ENCODE peak calls at places on chromosomes 16 and 17, in nine cellular contexts. Q is H9; R is CD4-positive, alpha-beta T cell; I is kidney; H is cardiac muscle cell; T is Calu3; L is keratinocyte; M is thyroid gland; X is foreskin keratinocyte. Z is an unnamed sample.

GRCh38 chr16:84109598-84110325 is 7.0 kb downstream of the MBTPS1 start:
- DNase-seq in Q (no peak), H (no peak), I (no peak), R (no peak), L (no peak), X (peak), M (no peak), T (no peak), Z (no peak)

GRCh38 chr16:75391254-75391653 is 42.0 kb downstream of the CFDP1 start:
- DNase-seq in T (no peak), X (no peak), H (no peak), L (no peak), R (no peak), I (no peak), M (no peak), Q (no peak), Z (no peak)

GRCh38 chr16:29022196-29022595 is 37.3 kb downstream of the LAT start:
- DNase-seq in R (no peak), X (no peak), I (no peak), Q (no peak), L (no peak), H (no peak), T (no peak), M (no peak), Z (no peak)

GRCh38 chr17:14940946-14941280 is 324.2 kb downstream of the PMP22 start:
- DNase-seq in X (peak), H (no peak), L (peak), M (no peak), R (no peak), I (no peak), Q (no peak), T (no peak), Z (no peak)

GRCh38 chr16:49419016-49419415 is 45.4 kb downstream of the C16orf78 start:
- DNase-seq in T (no peak), M (no peak), X (no peak), L (no peak), Q (no peak), I (no peak), H (no peak), R (no peak), Z (no peak)

GRCh38 chr17:2867441-2868424 is 71.5 kb downstream of the RAP1GAP2 start:
- DNase-seq in M (no peak), X (no peak), R (no peak), T (no peak), H (no peak), L (no peak), I (no peak), Q (peak), Z (peak)

GRCh38 chr17:71496552-71496951 is 624.3 kb upstream of the SOX9 start:
- DNase-seq in X (no peak), T (no peak), M (no peak), R (no peak), I (no peak), L (no peak), Q (no peak), H (no peak), Z (no peak)

GRCh38 chr16:79170565-79171242 is 429.8 kb downstream of the MAF start:
- DNase-seq in H (no peak), T (peak), I (no peak), X (no peak), M (peak), Q (no peak), L (no peak), R (no peak), Z (no peak)

GRCh38 chr17:3890082-3890892 is 2.6 kb downstream of the CAMKK1 start:
- DNase-seq in M (peak), Q (no peak), H (no peak), L (peak), T (peak), X (no peak), R (no peak), I (peak), Z (peak)

DNA sequence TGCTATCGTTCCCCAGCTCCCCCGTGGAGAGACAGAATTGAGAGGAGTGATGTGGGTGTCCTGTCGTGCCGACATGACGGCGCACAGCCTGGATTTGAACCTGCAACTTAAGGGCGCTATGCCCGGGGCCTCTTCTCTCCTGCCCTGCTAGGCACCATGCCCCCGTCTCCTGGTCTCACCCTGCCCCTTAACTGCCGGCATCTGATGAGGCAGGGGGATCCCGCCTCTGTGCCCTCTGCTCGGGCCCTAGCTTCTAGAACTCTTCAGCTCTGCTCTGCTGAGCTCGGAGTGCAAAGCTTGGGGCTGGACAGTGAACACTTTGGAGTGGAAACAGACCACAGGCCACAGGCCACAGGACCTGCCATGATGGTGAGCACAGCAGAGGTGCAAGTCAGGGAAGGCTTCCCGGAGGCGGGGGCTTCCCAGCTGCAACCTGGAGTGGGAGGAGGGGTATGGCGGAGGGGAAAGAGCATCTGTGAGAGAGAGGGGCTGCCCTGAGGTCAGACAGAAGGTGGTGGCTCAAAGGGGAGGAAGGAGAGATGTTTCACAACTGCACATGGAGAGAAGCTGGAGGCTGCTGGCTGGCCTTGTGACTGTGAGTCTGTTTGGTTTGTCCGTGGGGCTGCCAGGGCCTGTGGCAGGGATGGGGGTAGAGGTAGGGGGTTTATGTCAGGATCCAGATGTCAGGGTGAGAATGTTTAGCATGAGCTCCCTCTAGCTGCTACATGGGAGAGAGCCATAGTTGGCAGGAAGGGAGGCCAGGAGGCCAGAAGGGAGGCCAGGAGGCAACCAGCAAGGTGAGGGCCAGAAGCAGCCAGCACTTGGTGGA is 107.8 kb downstream of the CRLF3 start:
- DNase-seq in H (no peak), M (no peak), T (no peak), R (no peak), I (peak), L (no peak), Q (peak), X (no peak), Z (no peak)
- TF ChIP-seq CTCF in H (peak), M (no peak), T (peak), R (no peak), I (no peak), L (peak), Q (peak), X (peak), Z (no peak)

GRCh38 chr17:75515523-75516254 is at the start of gene CASKIN2:
- DNase-seq in I (peak), Q (peak), L (no peak), X (peak), H (peak), M (peak), T (peak), R (peak), Z (peak)

GRCh38 chr17:75516619-75517276 is 420 bp downstream of the TSEN54 start:
- DNase-seq in R (no peak), H (peak), M (peak), I (peak), X (no peak), Q (no peak), L (no peak), T (no peak), Z (no peak)

GRCh38 chr17:75516255-75516618 is at the start of gene TSEN54:
- DNase-seq in M (peak), L (no peak), I (peak), Q (peak), X (peak), R (peak), H (peak), T (peak), Z (peak)

GRCh38 chr17:75518201-75518600 is 1.9 kb downstream of the TSEN54 start:
- DNase-seq in L (no peak), T (no peak), X (no peak), M (no peak), R (peak), Q (no peak), H (no peak), I (no peak), Z (no peak)

DNA sequence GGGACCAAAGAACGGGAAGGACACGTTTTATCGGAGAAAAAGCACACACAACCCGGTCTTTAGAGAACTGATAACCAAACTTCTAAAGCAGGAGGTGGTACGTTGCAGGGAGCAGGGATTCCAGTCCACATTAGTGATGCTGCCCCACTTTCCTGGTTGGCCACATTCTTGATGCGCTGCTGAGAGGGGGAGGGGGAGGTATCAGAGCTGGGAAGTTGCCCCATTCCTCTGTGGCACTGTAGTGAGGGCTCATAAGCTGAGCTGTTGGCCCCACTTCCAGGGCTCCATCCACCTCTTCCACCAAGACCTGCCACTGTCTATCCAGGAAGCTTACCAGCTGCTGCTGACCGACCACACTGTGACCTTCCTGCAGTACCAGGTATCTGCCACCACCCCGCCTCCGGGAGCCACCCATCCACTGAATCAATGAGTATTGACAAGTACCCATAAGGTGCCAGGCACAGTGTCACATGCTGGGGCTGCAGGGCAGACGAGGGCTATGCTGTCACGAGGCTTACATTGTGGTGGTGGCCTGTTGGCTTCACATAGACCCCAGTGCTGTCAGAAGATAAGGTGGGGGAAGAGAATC is 1.0 kb downstream of the TSEN54 start:
- DNase-seq in I (no peak), T (peak), X (no peak), Q (peak), M (no peak), L (no peak), H (no peak), R (no peak), Z (no peak)
- TF ChIP-seq CTCF in I (no peak), T (peak), X (peak), Q (peak), M (no peak), L (no peak), H (no peak), R (peak), Z (no peak)

GRCh38 chr17:48770954-48771353 is 42.4 kb upstream of the HOXB13 start:
- DNase-seq in I (no peak), M (no peak), L (no peak), R (no peak), H (no peak), Q (no peak), X (no peak), T (no peak), Z (no peak)

GRCh38 chr17:48773245-48773644 is 43.8 kb downstream of the TTLL6 start:
- DNase-seq in X (no peak), R (no peak), Q (no peak), T (no peak), M (no peak), L (no peak), H (no peak), I (no peak), Z (no peak)

GRCh38 chr17:48767263-48767774 is 38.8 kb upstream of the HOXB13 start:
- DNase-seq in X (no peak), I (peak), Q (no peak), R (no peak), H (no peak), L (no peak), T (no peak), M (no peak), Z (no peak)
- TF ChIP-seq CTCF in X (no peak), I (no peak), Q (no peak), R (no peak), H (no peak), L (no peak), T (peak), M (no peak), Z (no peak)

GRCh38 chr16:81723098-81723723 is 55.9 kb upstream of the PLCG2 start:
- DNase-seq in I (peak), T (peak), H (peak), R (peak), X (no peak), L (no peak), M (peak), Q (no peak), Z (peak)
- TF ChIP-seq CTCF in I (peak), T (peak), H (peak), R (peak), X (peak), L (peak), M (peak), Q (peak), Z (peak)

DNA sequence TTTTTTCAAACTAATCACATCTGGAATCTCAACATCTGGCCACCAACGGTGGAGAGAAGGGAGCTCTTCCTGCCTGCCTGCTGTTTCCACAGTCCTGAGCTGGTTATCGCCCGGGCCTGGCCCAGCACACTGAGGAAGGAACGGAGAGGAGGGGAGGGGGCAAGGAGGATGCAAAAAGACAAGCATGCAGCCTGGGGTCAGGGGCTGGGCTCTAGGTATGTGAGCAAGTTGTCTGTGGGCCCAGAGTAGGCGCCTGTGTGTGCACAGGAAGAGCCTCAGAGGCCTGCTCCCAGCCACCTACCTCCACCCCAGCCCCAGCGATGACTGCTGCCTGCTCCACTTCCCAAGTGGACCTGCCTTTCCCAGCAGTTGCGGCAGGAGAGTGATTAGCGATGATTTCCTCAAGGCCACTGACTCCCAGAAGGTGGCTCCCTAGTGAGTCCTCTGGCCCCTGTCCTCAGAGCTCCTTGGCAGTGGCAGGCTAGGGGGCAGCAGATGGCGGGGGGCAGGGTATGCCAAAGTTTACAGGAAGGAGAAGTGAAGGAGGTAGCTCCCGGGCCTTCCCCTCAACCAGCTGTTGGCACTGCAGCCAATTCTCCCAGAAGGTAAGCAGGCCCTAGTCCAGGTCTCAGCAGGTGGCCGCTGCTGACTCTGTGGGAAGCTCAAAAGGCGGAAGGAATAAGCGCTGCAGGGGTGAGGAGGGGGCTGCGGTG is 27.0 kb upstream of the RASD1 start:
- DNase-seq in T (no peak), M (peak), H (no peak), Q (peak), X (no peak), R (no peak), I (peak), L (no peak), Z (no peak)
- TF ChIP-seq CTCF in T (no peak), M (peak), H (no peak), Q (no peak), X (no peak), R (no peak), I (no peak), L (no peak), Z (no peak)

GRCh38 chr16:7629571-7629970 is 296.9 kb downstream of the RBFOX1 start:
- DNase-seq in X (no peak), T (no peak), I (no peak), L (no peak), H (no peak), M (no peak), R (no peak), Q (no peak), Z (no peak)

GRCh38 chr16:7624871-7625766 is 292.5 kb downstream of the RBFOX1 start:
- DNase-seq in H (no peak), M (no peak), Q (peak), I (no peak), X (no peak), R (no peak), L (no peak), T (no peak), Z (no peak)

DNA sequence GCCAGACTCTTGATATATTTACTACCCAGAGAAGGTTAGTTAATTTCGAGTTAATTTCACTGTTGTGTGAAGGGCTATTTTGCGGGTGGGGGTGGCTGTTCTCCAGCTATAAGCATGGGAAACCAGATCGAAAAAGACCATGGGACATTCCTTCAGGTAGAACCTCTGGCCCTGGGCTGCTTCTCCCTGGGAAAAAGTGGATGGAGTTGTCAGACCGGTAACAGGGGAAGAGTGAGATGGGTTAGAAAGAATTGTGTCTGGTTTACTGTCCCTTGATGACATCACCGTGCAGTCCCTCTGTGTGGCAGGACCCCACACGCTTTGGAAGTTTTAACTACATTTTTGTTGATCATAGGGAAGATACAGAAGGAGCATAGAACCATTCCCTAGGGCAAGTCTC is 296.3 kb downstream of the RBFOX1 start:
- DNase-seq in X (no peak), T (no peak), M (no peak), R (no peak), I (no peak), H (no peak), Q (no peak), L (no peak), Z (no peak)
- TF ChIP-seq CTCF in X (no peak), T (no peak), M (no peak), R (no peak), I (no peak), H (no peak), Q (no peak), L (no peak), Z (no peak)

DNA sequence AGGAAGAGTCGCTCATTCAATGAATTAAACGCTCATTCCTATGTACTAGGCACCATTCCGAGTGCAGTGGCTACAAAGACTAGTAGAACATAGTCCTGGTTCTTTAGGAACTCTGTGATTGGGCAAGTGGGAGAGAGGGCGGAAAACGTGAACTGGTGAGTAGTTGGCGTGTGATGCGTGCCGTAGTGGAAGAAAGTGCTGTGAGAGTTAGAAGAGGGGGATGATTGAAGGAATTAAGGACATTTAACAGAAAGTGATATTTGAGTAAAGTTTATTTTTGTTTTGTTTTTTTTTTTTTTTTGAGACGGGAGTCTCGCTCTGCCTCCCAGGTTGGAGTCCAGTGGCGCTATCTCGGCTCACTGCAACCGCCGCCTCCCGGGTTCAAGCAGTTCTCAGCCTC is 7.9 kb upstream of the SLFN14 start:
- DNase-seq in X (no peak), T (peak), Q (no peak), R (no peak), I (no peak), M (peak), L (no peak), H (no peak), Z (peak)
- TF ChIP-seq CTCF in X (no peak), T (no peak), Q (no peak), R (no peak), I (no peak), M (no peak), L (no peak), H (no peak), Z (no peak)

Z was measured in RWPE1.